ENCODE peak calls at places on chromosomes 5 and 9, in four cellular contexts. K is heart right ventricle; E is colonic mucosa; Y is CD4-positive, alpha-beta memory T cell. Z is an unnamed sample.

GRCh38 chr5:16914584-16914983 is 21.5 kb downstream of the MYO10 start:
- DNase-seq in K (no peak), E (no peak), Y (no peak), Z (no peak)

GRCh38 chr9:34374905-34375552 is 1.7 kb downstream of the MYORG start:
- DNase-seq in K (no peak), E (peak; percentile 87), Y (no peak), Z (no peak)

GRCh38 chr5:16350816-16351215 is 114.8 kb downstream of the ZNF622 start:
- DNase-seq in K (peak; percentile 9), E (no peak), Y (no peak), Z (no peak)

GRCh38 chr5:54619732-54620582 is 102.4 kb downstream of the SNX18 start:
- DNase-seq in K (no peak), E (no peak), Y (no peak), Z (no peak)

GRCh38 chr5:174259691-174260420 is 214.3 kb downstream of the NSG2 start:
- DNase-seq in K (no peak), E (no peak), Y (no peak), Z (no peak)

GRCh38 chr5:56405116-56405515 is 172.0 kb upstream of the ANKRD55 start:
- DNase-seq in K (no peak), E (no peak), Y (no peak), Z (no peak)

GRCh38 chr9:133968966-133969617 is 23.0 kb downstream of the VAV2 start:
- DNase-seq in K (no peak), E (no peak), Y (no peak), Z (no peak)

GRCh38 chr9:93188426-93189368 is 4.8 kb downstream of the WNK2 start:
- DNase-seq in K (no peak), E (peak; percentile 26), Y (no peak), Z (no peak)

GRCh38 chr9:13266172-13266571 is 13.3 kb downstream of the MPDZ start:
- DNase-seq in K (no peak), E (no peak), Y (no peak), Z (no peak)

DNA sequence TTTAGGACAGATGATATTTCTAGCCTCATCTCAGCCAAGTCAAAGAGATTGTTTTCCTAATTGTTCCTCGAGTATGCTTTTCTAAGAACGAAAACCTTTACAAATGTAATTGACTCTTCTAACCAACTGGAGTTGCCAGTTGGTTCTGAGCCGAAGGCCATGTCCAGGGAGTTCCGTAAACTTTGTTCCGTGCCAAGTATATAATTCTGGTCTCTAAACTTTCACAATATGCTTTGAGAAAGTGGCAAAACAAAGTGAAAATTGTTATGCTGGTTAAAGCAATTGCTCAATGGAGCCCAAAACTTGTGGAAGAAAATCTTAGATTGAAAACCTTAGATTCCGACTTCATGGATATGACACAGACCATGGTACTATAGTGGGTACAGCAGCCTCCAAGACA is 160.7 kb downstream of the CEMIP2 start:
- DNase-seq in K (no peak), E (no peak), Y (no peak), Z (no peak)
- H3K4me3 ChIP-seq in K (no peak overlapping the region), E (no peak overlapping the region), Y (no peak overlapping the region), Z (no peak overlapping the region)

DNA sequence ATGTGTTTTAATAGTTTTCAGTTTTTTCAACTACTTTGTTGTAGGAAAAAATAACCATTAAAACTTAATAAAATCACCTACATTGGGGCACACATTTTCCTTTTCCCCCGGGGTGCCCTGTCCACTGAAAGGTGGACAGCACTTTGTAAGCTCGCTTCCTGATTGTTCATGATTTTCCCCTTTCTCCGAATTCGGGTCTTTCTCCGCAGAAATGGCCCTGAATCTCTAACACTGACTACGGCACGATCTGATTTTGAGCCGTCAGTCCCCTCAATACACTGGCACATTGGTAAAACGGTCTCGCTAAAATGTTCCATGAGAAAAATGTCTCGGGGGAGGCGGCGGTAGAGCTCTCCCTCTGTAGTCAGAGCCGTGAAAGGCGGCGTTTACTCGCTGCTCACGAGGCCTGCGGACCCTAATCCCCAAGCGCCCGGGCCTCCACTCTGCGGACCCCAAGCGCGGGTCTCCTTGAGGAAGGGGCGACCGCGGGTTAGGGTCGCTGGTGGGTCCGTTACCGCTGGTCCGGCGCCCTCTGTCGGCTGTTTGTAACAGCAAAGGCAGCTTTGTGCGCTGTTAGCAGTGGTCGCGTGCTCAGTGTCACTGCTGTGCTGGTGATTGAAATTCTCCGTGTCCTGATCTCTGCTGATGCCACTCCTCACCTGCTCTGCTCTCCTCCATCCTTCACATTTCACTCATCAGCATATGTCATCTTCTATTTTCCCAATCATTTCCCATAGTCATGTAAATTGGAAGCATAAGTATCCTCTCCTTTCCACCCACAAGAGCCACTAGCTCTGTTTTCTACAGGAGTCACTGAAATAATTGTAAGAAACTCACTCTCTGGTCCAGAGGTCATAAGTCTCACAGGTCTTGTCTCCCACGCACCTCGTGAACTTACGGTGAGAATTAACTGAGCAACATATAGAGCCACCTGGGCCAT is 10.8 kb upstream of the IFNA2 start:
- DNase-seq in K (peak; percentile 29), E (peak; percentile 39), Y (peak; percentile 54), Z (no peak)
- H3K4me3 ChIP-seq in K (peak overlapping the region; percentile 55), E (peak overlapping the region; percentile 40), Y (peak overlapping the region; percentile 19), Z (no peak overlapping the region)

DNA sequence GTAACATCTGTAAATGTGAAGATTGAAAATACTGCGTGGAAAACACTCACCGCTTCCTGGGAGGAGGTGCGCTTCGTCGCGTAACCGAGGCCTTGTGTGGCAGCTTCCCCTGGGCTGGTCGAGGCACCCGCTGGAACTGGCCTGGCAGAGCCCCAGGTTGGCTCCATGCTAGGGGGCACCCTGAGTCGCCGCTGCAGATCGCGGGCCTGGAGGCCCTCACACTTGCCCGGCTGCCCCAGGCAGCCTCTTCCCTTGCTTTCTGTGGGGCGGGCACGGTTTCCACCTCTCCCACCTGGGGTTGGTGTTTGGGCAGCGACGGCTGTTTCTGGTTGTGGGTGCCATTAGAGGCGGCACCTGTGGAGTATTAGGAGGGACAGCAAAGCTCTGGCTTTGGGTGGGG is 852 bp downstream of the ZNF354C start:
- DNase-seq in K (no peak), E (no peak), Y (no peak), Z (no peak)
- H3K4me3 ChIP-seq in K (peak overlapping the region; percentile 83), E (peak overlapping the region; percentile 67), Y (peak overlapping the region; percentile 61), Z (no peak overlapping the region)

GRCh38 chr9:129770741-129771140 is 17.9 kb upstream of the PTGES start:
- DNase-seq in K (no peak), E (no peak), Y (no peak), Z (no peak)
- H3K4me3 ChIP-seq in K (no peak overlapping the region), E (no peak overlapping the region), Y (no peak overlapping the region), Z (no peak overlapping the region)

DNA sequence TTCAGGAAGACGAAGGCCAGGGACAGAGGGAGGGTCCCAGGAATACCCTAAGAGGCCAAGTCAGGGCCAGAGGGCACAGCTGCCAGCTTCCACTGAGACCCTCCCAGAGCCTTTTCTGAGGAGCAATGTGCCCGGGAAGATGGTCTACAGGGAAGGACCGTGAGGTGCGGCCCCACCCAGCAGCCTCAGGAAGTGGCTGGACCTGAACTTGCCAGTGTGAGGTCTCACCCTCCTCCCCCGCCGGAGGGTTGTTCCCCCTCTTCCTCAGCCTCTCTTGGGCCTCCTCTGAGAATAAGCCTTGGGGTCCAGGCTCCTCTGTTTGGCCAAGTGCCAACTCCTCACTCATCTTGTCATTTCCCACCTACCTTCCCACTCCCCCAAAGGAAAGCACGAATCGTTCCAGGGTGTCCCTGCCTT is 13.4 kb upstream of the SLC25A51 start:
- DNase-seq in K (no peak), E (no peak), Y (no peak), Z (no peak)
- H3K4me3 ChIP-seq in K (no peak overlapping the region), E (no peak overlapping the region), Y (no peak overlapping the region), Z (no peak overlapping the region)

DNA sequence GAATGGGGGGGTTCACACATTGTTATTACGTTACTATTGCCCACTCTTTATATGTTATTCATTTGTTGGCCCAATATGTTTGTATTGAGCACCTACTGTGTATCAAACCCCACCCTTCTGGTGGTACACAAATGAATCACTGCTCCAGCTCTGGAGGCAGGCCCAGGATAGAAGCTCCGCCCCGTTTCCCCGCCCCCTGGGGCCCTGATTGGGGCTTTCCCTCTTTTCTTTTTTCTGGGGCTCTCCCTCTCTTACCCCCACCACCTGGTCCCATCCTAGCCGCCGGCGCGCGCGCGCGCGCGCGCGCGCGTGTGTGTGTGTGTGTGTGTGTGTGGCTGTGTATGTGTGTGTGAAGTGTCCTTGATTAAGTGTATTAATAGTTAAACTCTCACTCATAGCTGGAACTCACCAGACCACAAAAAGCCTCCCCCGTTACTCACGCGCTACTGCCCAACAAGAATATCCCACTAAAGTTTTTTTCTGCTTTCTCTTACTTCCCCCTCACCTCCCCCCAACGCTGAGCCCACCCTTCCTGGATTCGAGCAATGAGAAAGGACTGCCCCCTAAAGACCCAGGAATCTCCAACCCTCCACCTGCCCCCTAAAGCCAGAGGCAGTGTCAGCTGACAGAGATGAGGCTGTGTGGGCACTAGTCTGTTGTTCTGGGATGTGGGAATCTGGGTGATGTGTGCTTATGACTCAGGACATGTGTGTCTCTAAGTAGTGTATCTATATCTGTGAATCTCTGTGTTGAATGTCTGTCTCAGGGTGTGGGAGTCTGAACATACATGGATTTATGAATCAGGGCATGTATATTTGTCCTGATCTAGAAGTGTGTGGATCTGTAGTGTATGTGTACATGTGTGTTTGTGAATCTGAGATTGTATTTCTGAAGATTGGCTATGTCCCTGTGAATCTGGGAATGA is 4.0 kb downstream of the CXXC5 start:
- DNase-seq in K (peak; percentile 81), E (peak; percentile 88), Y (no peak), Z (peak; percentile 71)
- H3K4me3 ChIP-seq in K (peak overlapping the region; percentile 96), E (no peak overlapping the region), Y (no peak overlapping the region), Z (no peak overlapping the region)

Z was measured in Jurkat, Clone E6-1.